ENCODE peak calls at places on chromosomes 2 and 18, in eight cellular contexts. R is HCT116, U is endothelial cell of umbilical vein, E is prostate gland, H is breast epithelium, N is body of pancreas, B is gastrocnemius medialis, O is heart left ventricle. D is an unnamed sample. For H3K27me3, the result is how much of the 10 kb centered on the place peaks cover.

GRCh38 chr2:151361674-151362380 is 4.4 kb downstream of the TNFAIP6 start:
- DNase-seq in U (no peak), N (no peak), R (no peak), H (no peak), O (no peak), E (no peak), B (no peak), D (no peak)

GRCh38 chr18:69708844-69709243 is 238.8 kb downstream of the CD226 start:
- DNase-seq in U (no peak), O (no peak), H (no peak), R (no peak), E (no peak), B (no peak), N (no peak), D (no peak)

GRCh38 chr2:30359644-30360167 is 87.3 kb upstream of the LCLAT1 start:
- DNase-seq in R (no peak), U (no peak), B (no peak), H (no peak), E (no peak), O (peak), N (peak), D (no peak)

GRCh38 chr2:72032481-72033041 is 115.1 kb downstream of the CYP26B1 start:
- DNase-seq in U (no peak), H (no peak), E (no peak), O (no peak), R (no peak), B (no peak), N (no peak), D (no peak)

GRCh38 chr2:118846667-118847446 is 591 bp downstream of the EN1 start:
- DNase-seq in O (no peak), N (no peak), B (no peak), R (no peak), E (no peak), H (no peak), U (no peak), D (no peak)

GRCh38 chr18:2916184-2916583 is 69.4 kb downstream of the EMILIN2 start:
- DNase-seq in H (no peak), E (no peak), R (no peak), N (no peak), B (no peak), U (no peak), O (no peak), D (no peak)

GRCh38 chr2:58710795-58711279 is 469.7 kb upstream of the FANCL start:
- DNase-seq in H (no peak), O (no peak), N (no peak), B (no peak), E (no peak), R (no peak), U (no peak), D (no peak)

GRCh38 chr2:63792523-63792922 is 49.2 kb upstream of the UGP2 start:
- DNase-seq in E (no peak), R (no peak), U (peak), H (no peak), B (no peak), O (no peak), N (no peak), D (no peak)

GRCh38 chr2:79040967-79041582 is 15.6 kb downstream of the REG3G start:
- DNase-seq in B (no peak), O (no peak), U (no peak), R (no peak), N (peak), E (no peak), H (no peak), D (no peak)

GRCh38 chr2:175854665-175855064 is 147.4 kb downstream of the LNPK start:
- DNase-seq in O (no peak), R (no peak), E (no peak), H (no peak), U (no peak), B (peak), N (no peak), D (no peak)

GRCh38 chr2:167550448-167550847 is 662.2 kb downstream of the XIRP2 start:
- DNase-seq in H (no peak), N (no peak), E (no peak), U (peak), O (no peak), B (no peak), R (peak), D (no peak)

DNA sequence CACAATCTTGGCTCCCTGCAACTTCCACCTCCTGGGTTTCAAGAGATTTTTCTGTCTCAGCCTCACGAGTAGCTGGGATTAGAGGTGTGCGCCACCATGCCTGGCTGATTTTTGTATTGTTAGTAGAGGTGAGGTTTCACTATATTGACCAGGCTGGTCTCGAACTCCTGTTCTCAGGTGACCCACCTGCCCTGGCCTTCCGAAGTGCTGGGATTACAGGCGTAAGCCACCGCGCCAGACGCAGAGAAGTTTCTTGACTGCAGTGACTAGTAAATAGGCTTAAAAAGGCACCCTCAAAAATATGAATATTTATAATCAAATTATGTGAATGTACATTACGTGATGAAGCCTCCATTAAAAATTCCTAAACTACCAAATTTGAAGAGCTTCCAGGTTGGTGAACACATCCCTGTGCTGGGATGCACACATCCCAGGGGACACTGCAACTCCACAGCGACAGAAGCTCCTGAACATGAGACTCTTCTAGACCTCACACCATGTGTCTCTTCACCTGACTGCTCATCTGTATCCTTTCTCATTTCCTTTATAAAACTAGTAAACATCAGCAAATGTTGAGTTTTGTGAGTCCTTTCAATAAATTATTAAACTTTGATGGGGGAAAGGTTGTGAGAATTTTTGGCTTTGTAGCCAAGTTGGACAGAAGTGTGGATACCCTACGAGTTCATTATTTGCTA is 203.3 kb upstream of the SPOPL start:
- DNase-seq in H (no peak), N (no peak), E (no peak), R (no peak), B (no peak), U (no peak), O (no peak), D (no peak)
- TF ChIP-seq POLR2A in H (no peak), N (no peak), E (no peak), R (no peak), B (no peak), U (no peak), O (no peak), D (no peak)

GRCh38 chr2:75557474-75558131 is 3.1 kb downstream of the EVA1A start:
- DNase-seq in O (no peak), N (no peak), E (no peak), U (no peak), H (no peak), R (no peak), B (no peak), D (no peak)

GRCh38 chr2:75559633-75560021 is 1.1 kb downstream of the EVA1A start:
- DNase-seq in U (no peak), N (no peak), B (no peak), R (no peak), O (no peak), H (no peak), E (no peak), D (no peak)

GRCh38 chr2:75556679-75557366 is 3.9 kb downstream of the EVA1A start:
- DNase-seq in O (no peak), R (no peak), B (no peak), E (no peak), U (no peak), N (peak), H (no peak), D (no peak)

GRCh38 chr2:75558786-75559428 is 1.8 kb downstream of the EVA1A start:
- DNase-seq in B (no peak), R (no peak), H (no peak), U (no peak), O (no peak), N (no peak), E (no peak), D (no peak)

GRCh38 chr2:75558132-75558530 is 2.6 kb downstream of the EVA1A start:
- DNase-seq in B (no peak), U (no peak), H (no peak), O (no peak), N (no peak), R (no peak), E (no peak), D (no peak)
- H3K27me3 ChIP-seq in B (under half), U (under half), H (under half), O (under half), N (under half), R (under half), E (under half), D (under half)

DNA sequence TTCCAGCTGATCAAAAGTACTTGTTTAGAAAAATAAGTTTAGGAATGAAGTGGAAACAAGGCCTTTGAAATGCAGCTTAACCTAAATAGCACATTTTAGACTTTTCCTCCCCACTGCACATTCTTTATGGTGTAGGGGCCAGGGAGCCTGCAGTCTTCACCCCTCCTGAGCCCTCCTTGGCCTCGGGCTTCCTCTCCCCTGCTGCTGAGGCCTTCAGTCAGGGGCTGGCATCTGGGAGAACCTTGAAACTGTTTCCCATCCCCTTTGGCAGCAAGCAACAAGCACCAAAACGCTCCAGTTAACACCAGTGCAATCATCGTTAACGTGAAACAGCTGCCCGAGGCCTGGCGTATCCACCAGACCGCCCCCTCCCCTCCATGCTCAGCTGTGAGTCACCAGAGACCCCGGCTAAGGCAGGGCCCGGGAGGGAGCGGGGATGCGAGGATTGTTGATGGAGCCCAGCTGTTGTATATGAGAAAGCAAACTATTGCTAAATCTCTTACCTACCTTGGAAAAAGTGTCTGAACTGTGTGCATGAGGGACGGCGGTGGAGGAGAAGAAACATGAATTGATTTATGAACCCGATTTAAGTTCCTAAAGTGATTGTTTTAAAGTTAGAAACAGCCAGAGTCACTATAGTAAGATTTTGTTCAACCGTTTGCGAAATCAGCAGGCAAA is 5.3 kb downstream of the ZFP36L2 start:
- DNase-seq in U (peak), H (no peak), R (no peak), N (peak), O (peak), E (peak), B (no peak), D (peak)
- TF ChIP-seq POLR2A in U (no peak), H (no peak), R (no peak), N (no peak), O (no peak), E (no peak), B (no peak), D (peak)

GRCh38 chr2:181457741-181458425 is 697 bp downstream of the ITGA4 start:
- DNase-seq in H (no peak), R (no peak), B (no peak), U (peak), E (peak), O (peak), N (peak), D (peak)
- H3K27me3 ChIP-seq in H (under half), R (under half), B (under half), U (half or more), E (under half), O (under half), N (under half), D (under half)

GRCh38 chr2:241454837-241455485 is 53.4 kb downstream of the STK25 start:
- DNase-seq in E (no peak), H (no peak), R (no peak), U (no peak), B (no peak), O (no peak), N (no peak), D (no peak)
- TF ChIP-seq POLR2A in E (no peak), H (no peak), R (no peak), U (no peak), B (no peak), O (no peak), N (no peak), D (no peak)

GRCh38 chr2:46878240-46878877 is 37.2 kb downstream of the MCFD2 start:
- DNase-seq in O (no peak), N (no peak), U (no peak), H (no peak), R (no peak), E (no peak), B (no peak), D (peak)
- H3K27me3 ChIP-seq in O (under half), N (under half), U (under half), H (under half), R (under half), E (under half), B (under half), D (under half)

D was measured in Peyer's patch.